ENCODE peak calls at places on chromosomes 16 and 17, in eight cellular contexts. N is heart right ventricle; R is effector memory CD4-positive, alpha-beta T cell; H is EL; X is HCT116; P is HFF-Myc; C is HFFc6; M is stimulated activated naive B cell treated with anti-CD40 and anti-IgM and Interleukin-4, amounts not matched to agents 10 μg/mL and 1 μg/mL and 100 μg/mL, for 72 hours. Y is an unnamed sample.

GRCh38 chr16:57032931-57033330 is 43.6 kb downstream of the NLRC5 start:
- DNase-seq in R (no peak), H (no peak), M (no peak), C (no peak), N (no peak), X (no peak), P (no peak), Y (no peak)

GRCh38 chr16:15653227-15653626 is 3.2 kb downstream of the NDE1 start:
- DNase-seq in H (peak), X (no peak), N (no peak), R (no peak), P (no peak), M (no peak), C (peak), Y (no peak)

GRCh38 chr17:40316571-40317344 is 7.8 kb downstream of the RARA start:
- DNase-seq in X (peak), P (no peak), R (no peak), M (no peak), H (peak), N (peak), C (peak), Y (no peak)

GRCh38 chr17:19331134-19331533 is 31.4 kb downstream of the B9D1 start:
- DNase-seq in R (no peak), N (no peak), C (peak), P (no peak), X (no peak), H (peak), M (no peak), Y (no peak)

GRCh38 chr17:82518826-82519810 is at the start of gene FOXK2:
- DNase-seq in H (peak), C (peak), X (peak), M (peak), N (peak), P (peak), R (peak), Y (peak)

GRCh38 chr16:74053310-74053709 is 243.3 kb upstream of the PSMD7 start:
- DNase-seq in R (no peak), C (no peak), M (no peak), N (no peak), H (no peak), P (no peak), X (no peak), Y (no peak)

GRCh38 chr17:74512624-74513084 is 18.6 kb downstream of the CD300LB start:
- DNase-seq in M (peak), H (peak), R (no peak), C (peak), X (no peak), N (no peak), P (no peak), Y (no peak)

GRCh38 chr16:4316732-4317461 is 1.0 kb downstream of the GLIS2 start:
- DNase-seq in X (no peak), P (no peak), M (no peak), H (peak), C (no peak), R (no peak), N (peak), Y (no peak)

GRCh38 chr16:75457485-75458021 is 6.9 kb downstream of the TMEM170A start:
- DNase-seq in R (no peak), X (no peak), H (no peak), M (no peak), C (no peak), N (no peak), P (no peak), Y (no peak)

GRCh38 chr17:8801135-8801840 is 2.1 kb upstream of the MFSD6L start:
- DNase-seq in H (no peak), P (no peak), R (no peak), C (no peak), X (no peak), N (no peak), M (no peak), Y (no peak)

GRCh38 chr17:3777366-3777765 is 23.6 kb downstream of the ITGAE start:
- DNase-seq in N (no peak), C (no peak), R (no peak), M (no peak), X (no peak), H (no peak), P (no peak), Y (no peak)

GRCh38 chr16:22353188-22353919 is 21.1 kb downstream of the CDR2 start:
- DNase-seq in M (peak), P (no peak), H (peak), X (peak), C (peak), N (no peak), R (no peak), Y (no peak)

GRCh38 chr16:59633996-59634579 is 900.0 kb upstream of the GOT2 start:
- DNase-seq in H (peak), P (no peak), X (no peak), N (no peak), R (no peak), M (no peak), C (peak), Y (no peak)

GRCh38 chr17:38415250-38416194 is 12.7 kb upstream of the ARHGAP23 start:
- DNase-seq in H (peak), M (no peak), P (no peak), X (peak), C (no peak), R (no peak), N (no peak), Y (no peak)

GRCh38 chr16:84088695-84089395 is 27.9 kb downstream of the MBTPS1 start:
- DNase-seq in N (peak), R (peak), C (no peak), X (no peak), H (no peak), P (no peak), M (peak), Y (no peak)

GRCh38 chr16:48608452-48608851 is 1.5 kb downstream of the N4BP1 start:
- DNase-seq in C (no peak), N (no peak), M (no peak), X (no peak), H (peak), P (no peak), R (peak), Y (no peak)

GRCh38 chr16:86567701-86568571 is 1.3 kb downstream of the FOXC2 start:
- DNase-seq in X (no peak), R (no peak), P (no peak), C (no peak), N (peak), H (peak), M (no peak), Y (no peak)

GRCh38 chr17:46266656-46267544 is 28.0 kb upstream of the LRRC37A start:
- DNase-seq in P (no peak), N (peak), C (peak), X (peak), M (peak), R (peak), H (peak), Y (peak)

GRCh38 chr16:67326472-67327309 is at the start of the genes KCTD19 and LRRC36:
- DNase-seq in C (no peak), X (no peak), M (peak), N (peak), P (no peak), H (peak), R (peak), Y (no peak)

GRCh38 chr17:16377804-16378400 is 3.0 kb upstream of the UBB start:
- DNase-seq in M (no peak), H (no peak), X (no peak), P (no peak), C (peak), R (no peak), N (no peak), Y (no peak)

GRCh38 chr16:82344157-82344556 is 174.1 kb upstream of the MPHOSPH6 start:
- DNase-seq in C (no peak), X (no peak), N (no peak), H (no peak), M (no peak), R (no peak), P (no peak), Y (no peak)

GRCh38 chr17:57294075-57294474 is 37.8 kb downstream of the MSI2 start:
- DNase-seq in H (no peak), R (no peak), P (no peak), C (no peak), N (no peak), M (no peak), X (no peak), Y (no peak)

GRCh38 chr17:83152745-83153611 is 73.6 kb downstream of the METRNL start:
- DNase-seq in M (peak), H (no peak), P (no peak), X (no peak), N (peak), C (no peak), R (no peak), Y (no peak)

GRCh38 chr16:57186630-57187507 is 740 bp downstream of the RSPRY1 start:
- DNase-seq in P (no peak), C (peak), H (peak), M (no peak), X (no peak), N (no peak), R (no peak), Y (no peak)

GRCh38 chr17:78997881-78998280 is 11.7 kb downstream of the CANT1 start:
- DNase-seq in P (no peak), R (no peak), X (no peak), C (no peak), N (no peak), M (no peak), H (no peak), Y (no peak)

GRCh38 chr17:81652901-81653771 is 3.2 kb downstream of the PDE6G start:
- DNase-seq in H (no peak), P (no peak), X (no peak), M (no peak), N (no peak), R (no peak), C (no peak), Y (no peak)

GRCh38 chr16:48323783-48324775 is 61.1 kb downstream of the SIAH1 start:
- DNase-seq in N (no peak), P (no peak), M (no peak), X (no peak), C (peak), R (no peak), H (no peak), Y (no peak)

GRCh38 chr16:55615071-55615470 is 40.7 kb upstream of the SLC6A2 start:
- DNase-seq in H (no peak), P (no peak), M (no peak), N (no peak), C (no peak), R (no peak), X (no peak), Y (no peak)

GRCh38 chr16:87487361-87487924 is 5.4 kb downstream of the ZCCHC14 start:
- DNase-seq in P (no peak), R (no peak), X (peak), C (no peak), H (no peak), N (peak), M (no peak), Y (no peak)

GRCh38 chr16:27582883-27583282 is 32.9 kb downstream of the KATNIP start:
- DNase-seq in R (no peak), P (no peak), H (no peak), N (no peak), C (no peak), X (no peak), M (no peak), Y (no peak)

GRCh38 chr16:57017251-57017650 is 27.9 kb downstream of the NLRC5 start:
- DNase-seq in M (no peak), C (no peak), P (no peak), H (peak), X (no peak), N (no peak), R (no peak), Y (no peak)

GRCh38 chr16:56068816-56069215 is 122.5 kb upstream of the GNAO1 start:
- DNase-seq in N (no peak), M (no peak), P (no peak), X (no peak), C (no peak), R (no peak), H (no peak), Y (no peak)

GRCh38 chr17:8071496-8071895 is 16.0 kb downstream of the ALOX12B start:
- DNase-seq in H (no peak), M (no peak), P (no peak), R (no peak), N (no peak), C (no peak), X (no peak), Y (no peak)

GRCh38 chr17:79834575-79835469 is 4.4 kb downstream of the CBX4 start:
- DNase-seq in P (no peak), H (no peak), R (no peak), M (no peak), C (no peak), X (no peak), N (peak), Y (no peak)

GRCh38 chr17:14299261-14300093 is 1.4 kb upstream of the HS3ST3B1 start:
- DNase-seq in C (no peak), P (no peak), N (peak), M (peak), X (no peak), R (peak), H (peak), Y (no peak)